ENCODE peak calls at places on chromosomes 6 and 20, in seven cellular contexts. One of them, this sample, is unnamed.

GRCh38 chr20:15171016-15171415 is 833.6 kb upstream of the FLRT3 start:
- DNase-seq in HCT116: no peak
- DNase-seq in SK-N-SH: no peak
- DNase-seq in HepG2: no peak
- DNase-seq in K562: no peak
- DNase-seq in H1: no peak
- DNase-seq in GM12878: no peak
- DNase-seq in this sample: no peak

GRCh38 chr20:15951711-15952110 is 621.5 kb downstream of the KIF16B start:
- DNase-seq in HCT116: no peak
- DNase-seq in SK-N-SH: no peak
- DNase-seq in HepG2: no peak
- DNase-seq in K562: no peak
- DNase-seq in H1: no peak
- DNase-seq in GM12878: no peak
- DNase-seq in this sample: no peak

GRCh38 chr6:1311400-1312192 is at the start of gene FOXQ1:
- DNase-seq in HCT116: peak; percentile 21
- DNase-seq in SK-N-SH: peak; percentile 28
- DNase-seq in HepG2: peak; percentile 95
- DNase-seq in K562: no peak
- DNase-seq in H1: no peak
- DNase-seq in GM12878: no peak
- DNase-seq in this sample: peak; percentile 96

GRCh38 chr6:90790696-90791095 is 203.8 kb upstream of the MAP3K7 start:
- DNase-seq in HCT116: no peak
- DNase-seq in SK-N-SH: no peak
- DNase-seq in HepG2: no peak
- DNase-seq in K562: no peak
- DNase-seq in H1: no peak
- DNase-seq in GM12878: no peak
- DNase-seq in this sample: no peak

GRCh38 chr6:21728141-21728540 is 134.6 kb downstream of the SOX4 start:
- DNase-seq in HCT116: no peak
- DNase-seq in SK-N-SH: no peak
- DNase-seq in HepG2: no peak
- DNase-seq in K562: no peak
- DNase-seq in H1: no peak
- DNase-seq in GM12878: no peak
- DNase-seq in this sample: no peak

GRCh38 chr6:44672838-44673237 is 285.3 kb downstream of the CDC5L start:
- DNase-seq in HCT116: no peak
- DNase-seq in SK-N-SH: no peak
- DNase-seq in HepG2: no peak
- DNase-seq in K562: no peak
- DNase-seq in H1: no peak
- DNase-seq in GM12878: no peak
- DNase-seq in this sample: no peak

GRCh38 chr6:136782021-136782770 is 10.1 kb downstream of the MAP3K5 start:
- DNase-seq in HCT116: no peak
- DNase-seq in SK-N-SH: no peak
- DNase-seq in HepG2: no peak
- DNase-seq in K562: no peak
- DNase-seq in H1: no peak
- DNase-seq in GM12878: no peak
- DNase-seq in this sample: no peak

GRCh38 chr20:21393142-21393541 is 4.2 kb downstream of the NKX2-4 start:
- DNase-seq in HCT116: no peak
- DNase-seq in SK-N-SH: no peak
- DNase-seq in HepG2: no peak
- DNase-seq in K562: no peak
- DNase-seq in H1: no peak
- DNase-seq in GM12878: no peak
- DNase-seq in this sample: no peak

GRCh38 chr6:22590423-22590822 is 21.1 kb downstream of the HDGFL1 start:
- DNase-seq in HCT116: no peak
- DNase-seq in SK-N-SH: peak; percentile 39
- DNase-seq in HepG2: no peak
- DNase-seq in K562: no peak
- DNase-seq in H1: no peak
- DNase-seq in GM12878: no peak
- DNase-seq in this sample: no peak

GRCh38 chr20:3275064-3275935 is 36.3 kb upstream of the SLC4A11 start:
- DNase-seq in HCT116: no peak
- DNase-seq in SK-N-SH: no peak
- DNase-seq in HepG2: no peak
- DNase-seq in K562: no peak
- DNase-seq in H1: no peak
- DNase-seq in GM12878: no peak
- DNase-seq in this sample: no peak

GRCh38 chr20:1467355-1468116 is 887 bp upstream of the NSFL1C start:
- DNase-seq in HCT116: no peak
- DNase-seq in SK-N-SH: peak; percentile 9
- DNase-seq in HepG2: peak; percentile 68
- DNase-seq in K562: peak; percentile 71
- DNase-seq in H1: no peak
- DNase-seq in GM12878: no peak
- DNase-seq in this sample: peak; percentile 45

GRCh38 chr6:138428943-138429616 is 25.1 kb downstream of the HEBP2 start:
- DNase-seq in HCT116: peak; percentile 21
- DNase-seq in SK-N-SH: peak; percentile 54
- DNase-seq in HepG2: peak; percentile 62
- DNase-seq in K562: peak; percentile 34
- DNase-seq in H1: no peak
- DNase-seq in GM12878: no peak
- DNase-seq in this sample: peak; percentile 24

GRCh38 chr6:157099912-157100593 is 223.3 kb downstream of the TMEM242 start:
- DNase-seq in HCT116: no peak
- DNase-seq in SK-N-SH: no peak
- DNase-seq in HepG2: no peak
- DNase-seq in K562: peak; percentile 33
- DNase-seq in H1: no peak
- DNase-seq in GM12878: peak; percentile 71
- DNase-seq in this sample: no peak

GRCh38 chr6:126880926-126881325 is 237.5 kb upstream of the RSPO3 start:
- DNase-seq in HCT116: no peak
- DNase-seq in SK-N-SH: no peak
- DNase-seq in HepG2: no peak
- DNase-seq in K562: no peak
- DNase-seq in H1: no peak
- DNase-seq in GM12878: no peak
- DNase-seq in this sample: no peak

GRCh38 chr20:2320813-2321658 is 25.2 kb downstream of the TGM3 start:
- DNase-seq in HCT116: no peak
- DNase-seq in SK-N-SH: no peak
- DNase-seq in HepG2: no peak
- DNase-seq in K562: no peak
- DNase-seq in H1: no peak
- DNase-seq in GM12878: no peak
- DNase-seq in this sample: no peak

GRCh38 chr20:4076671-4077070 is 61.3 kb upstream of the RNF24 start:
- DNase-seq in HCT116: peak; percentile 76
- DNase-seq in SK-N-SH: no peak
- DNase-seq in HepG2: no peak
- DNase-seq in K562: no peak
- DNase-seq in H1: no peak
- DNase-seq in GM12878: no peak
- DNase-seq in this sample: no peak

GRCh38 chr6:33437666-33438065 is 16.7 kb upstream of the ZBTB9 start:
- DNase-seq in HCT116: no peak
- DNase-seq in SK-N-SH: peak; percentile 16
- DNase-seq in HepG2: no peak
- DNase-seq in K562: no peak
- DNase-seq in H1: no peak
- DNase-seq in GM12878: no peak
- DNase-seq in this sample: no peak

DNA sequence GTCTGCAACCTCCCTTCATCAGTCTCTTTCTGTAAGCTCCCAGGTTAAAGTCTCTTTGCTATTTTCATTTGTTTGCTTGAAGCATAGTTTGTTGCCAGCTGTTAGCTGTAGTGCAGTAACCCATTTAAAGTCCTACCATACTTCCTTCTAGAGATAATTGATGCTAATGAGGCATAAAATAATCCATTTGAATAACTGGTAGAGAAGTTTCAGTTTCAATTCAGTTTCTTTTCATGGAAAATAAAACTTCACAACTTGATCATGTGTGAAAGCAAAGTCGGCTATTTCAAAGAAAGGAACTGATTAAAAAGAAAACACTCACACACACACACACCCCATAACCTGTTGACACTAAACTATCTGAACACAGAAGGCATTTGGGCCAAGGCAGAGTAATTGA is 68.5 kb upstream of the TENT5A start:
- DNase-seq in HCT116: no peak
- DNase-seq in SK-N-SH: no peak
- DNase-seq in HepG2: no peak
- DNase-seq in K562: no peak
- DNase-seq in H1: no peak
- DNase-seq in GM12878: peak; percentile 11
- DNase-seq in this sample: no peak
- TF ChIP-seq JUND in HCT116: no peak
- TF ChIP-seq JUND in SK-N-SH: no peak
- TF ChIP-seq JUND in HepG2: no peak
- TF ChIP-seq JUND in K562: no peak
- TF ChIP-seq JUND in H1: no peak
- TF ChIP-seq JUND in GM12878: no peak
- TF ChIP-seq JUND in this sample: no peak

DNA sequence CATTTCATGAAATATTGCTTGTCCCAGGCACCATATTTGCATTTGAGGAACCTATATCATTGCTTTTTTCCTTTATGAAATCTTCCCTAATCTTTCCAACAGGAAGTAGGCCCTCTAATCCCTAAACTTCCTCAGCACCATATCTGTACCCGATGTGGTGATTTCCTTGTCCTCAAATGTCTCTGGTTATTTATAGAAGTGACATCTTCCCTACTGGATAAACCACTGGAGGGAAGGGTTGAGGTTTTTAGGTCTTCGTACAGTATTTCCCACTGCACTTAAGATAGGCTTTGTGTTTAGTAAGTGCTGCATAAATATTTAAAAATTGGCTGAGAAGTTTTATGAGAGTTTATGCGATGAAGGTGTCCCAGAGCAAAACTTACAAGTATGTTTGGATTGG is 54.9 kb upstream of the TMEM170B start:
- DNase-seq in HCT116: no peak
- DNase-seq in SK-N-SH: no peak
- DNase-seq in HepG2: no peak
- DNase-seq in K562: no peak
- DNase-seq in H1: no peak
- DNase-seq in GM12878: no peak
- DNase-seq in this sample: no peak
- TF ChIP-seq JUND in HCT116: no peak
- TF ChIP-seq JUND in SK-N-SH: no peak
- TF ChIP-seq JUND in HepG2: no peak
- TF ChIP-seq JUND in K562: no peak
- TF ChIP-seq JUND in H1: no peak
- TF ChIP-seq JUND in GM12878: no peak
- TF ChIP-seq JUND in this sample: no peak

DNA sequence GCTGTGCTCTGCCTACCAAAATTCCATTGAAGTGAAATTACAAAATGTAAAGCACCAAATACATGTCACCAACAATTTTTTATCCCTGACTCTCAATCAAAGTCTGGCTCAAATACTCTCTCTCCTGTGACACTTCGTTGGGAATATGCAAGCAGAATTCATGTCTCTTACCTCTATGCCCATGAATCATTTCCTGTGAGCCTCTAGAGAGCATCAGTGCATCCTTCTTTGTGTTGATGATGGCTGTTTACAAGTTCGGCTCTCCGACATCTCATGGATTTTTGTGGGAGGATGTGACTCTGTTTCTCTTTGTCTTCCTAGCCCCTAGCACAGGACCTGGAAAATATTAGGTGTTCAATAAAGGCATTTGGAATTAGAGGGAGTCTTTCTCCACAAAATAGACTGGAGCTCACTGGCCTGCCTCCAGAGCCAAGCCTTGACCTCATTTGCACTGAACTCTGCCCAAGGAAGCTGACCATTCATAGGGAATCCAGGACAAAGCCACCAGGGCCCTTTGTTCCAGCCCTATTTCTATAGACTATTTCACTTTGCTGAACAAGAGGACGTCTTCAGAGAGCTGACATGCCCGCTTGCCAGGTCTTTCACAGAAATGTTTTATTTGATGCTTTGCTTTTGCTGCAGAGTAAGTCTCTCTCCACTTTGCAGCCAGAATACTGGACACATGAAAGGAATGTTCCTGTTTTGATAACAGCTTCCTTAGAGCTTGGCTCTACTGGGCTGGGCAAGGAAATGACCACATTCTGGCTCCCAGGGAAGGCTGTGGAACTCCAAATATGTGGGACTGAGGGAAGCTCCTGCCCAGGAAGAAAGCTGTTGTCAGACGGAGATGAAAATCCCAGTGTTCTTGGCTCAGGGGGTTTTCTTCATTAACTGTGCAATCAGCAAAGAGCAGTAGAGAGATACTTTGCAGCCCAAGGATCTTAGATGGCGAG is 194.5 kb upstream of the CDYL start:
- DNase-seq in HCT116: no peak
- DNase-seq in SK-N-SH: no peak
- DNase-seq in HepG2: no peak
- DNase-seq in K562: no peak
- DNase-seq in H1: no peak
- DNase-seq in GM12878: no peak
- DNase-seq in this sample: no peak
- TF ChIP-seq JUND in HCT116: no peak
- TF ChIP-seq JUND in SK-N-SH: no peak
- TF ChIP-seq JUND in HepG2: no peak
- TF ChIP-seq JUND in K562: no peak
- TF ChIP-seq JUND in H1: no peak
- TF ChIP-seq JUND in GM12878: no peak
- TF ChIP-seq JUND in this sample: no peak

GRCh38 chr6:50905297-50905696 is 86.6 kb downstream of the TFAP2B start:
- DNase-seq in HCT116: no peak
- DNase-seq in SK-N-SH: no peak
- DNase-seq in HepG2: no peak
- DNase-seq in K562: no peak
- DNase-seq in H1: no peak
- DNase-seq in GM12878: no peak
- DNase-seq in this sample: no peak

GRCh38 chr6:50902260-50902659 is 83.6 kb downstream of the TFAP2B start:
- DNase-seq in HCT116: no peak
- DNase-seq in SK-N-SH: no peak
- DNase-seq in HepG2: no peak
- DNase-seq in K562: no peak
- DNase-seq in H1: no peak
- DNase-seq in GM12878: no peak
- DNase-seq in this sample: no peak

DNA sequence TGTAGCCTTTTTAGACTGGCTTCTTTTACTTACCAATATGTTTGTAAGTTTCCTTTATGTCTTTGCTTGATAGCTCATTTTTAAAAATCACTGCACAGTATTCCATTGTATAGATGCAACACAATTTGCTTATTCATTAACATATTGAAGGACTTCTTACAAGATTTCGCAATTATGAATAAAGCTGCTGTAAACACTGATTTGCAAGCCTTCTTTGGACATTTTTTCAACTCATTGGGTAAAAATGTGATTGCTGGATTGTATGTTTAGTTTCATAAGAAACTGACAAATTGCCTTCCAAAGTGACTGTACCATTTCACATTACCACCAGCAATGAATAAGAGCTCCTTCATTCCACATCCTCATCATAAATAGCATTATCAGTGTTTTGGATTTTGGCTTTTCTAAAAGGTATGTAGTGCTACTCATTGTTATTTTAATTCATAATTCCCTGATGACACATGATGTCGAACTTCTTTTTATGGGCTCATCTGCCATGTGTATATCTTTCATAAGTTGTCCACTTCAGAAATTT is 80.7 kb downstream of the TFAP2B start:
- DNase-seq in HCT116: no peak
- DNase-seq in SK-N-SH: no peak
- DNase-seq in HepG2: no peak
- DNase-seq in K562: no peak
- DNase-seq in H1: no peak
- DNase-seq in GM12878: no peak
- DNase-seq in this sample: no peak
- TF ChIP-seq JUND in HCT116: no peak
- TF ChIP-seq JUND in SK-N-SH: no peak
- TF ChIP-seq JUND in HepG2: no peak
- TF ChIP-seq JUND in K562: no peak
- TF ChIP-seq JUND in H1: no peak
- TF ChIP-seq JUND in GM12878: no peak
- TF ChIP-seq JUND in this sample: no peak